ENCODE peak calls at places on chromosomes 12 and 14, in seven cellular contexts. S, C, V, I, M, A and D are unnamed samples.

GRCh38 chr12:119372540-119372939 is 38.0 kb downstream of the CCDC60 start:
- DNase-seq in S (no peak), C (no peak), V (no peak), I (no peak), M (no peak), A (no peak), D (no peak)

GRCh38 chr12:3199551-3200031 is 122.4 kb downstream of the TSPAN9 start:
- DNase-seq in S (no peak), C (no peak), V (no peak), I (peak; percentile 47), M (no peak), A (no peak), D (no peak)

GRCh38 chr12:63319386-63319785 is 168.4 kb upstream of the AVPR1A start:
- DNase-seq in S (no peak), C (no peak), V (no peak), I (peak; percentile 18), M (no peak), A (no peak), D (no peak)

GRCh38 chr12:5407457-5407856 is 24.5 kb upstream of the NTF3 start:
- DNase-seq in S (no peak), C (no peak), V (no peak), I (no peak), M (no peak), A (no peak), D (no peak)

GRCh38 chr12:116200812-116201211 is 76.7 kb downstream of the MED13L start:
- DNase-seq in S (no peak), C (peak; percentile 20), V (no peak), I (peak; percentile 47), M (no peak), A (no peak), D (peak; percentile 18)

GRCh38 chr12:116539361-116539771 is 19.8 kb upstream of the MAP1LC3B2 start:
- DNase-seq in S (no peak), C (no peak), V (no peak), I (peak; percentile 14), M (no peak), A (no peak), D (no peak)

GRCh38 chr14:77023001-77023996 is 5.2 kb downstream of the IRF2BPL start:
- DNase-seq in S (peak; percentile 76), C (no peak), V (no peak), I (peak; percentile 16), M (peak; percentile 58), A (no peak), D (no peak)

GRCh38 chr12:24880732-24881131 is 68.2 kb downstream of the BCAT1 start:
- DNase-seq in S (no peak), C (no peak), V (no peak), I (no peak), M (no peak), A (no peak), D (no peak)

GRCh38 chr12:15404485-15404884 is 82.2 kb downstream of the PTPRO start:
- DNase-seq in S (no peak), C (no peak), V (no peak), I (peak; percentile 87), M (no peak), A (no peak), D (no peak)

GRCh38 chr14:68544150-68544892 is 248.5 kb downstream of the ZFP36L1 start:
- DNase-seq in S (peak; percentile 97), C (peak; percentile 99), V (no peak), I (peak; percentile 99), M (no peak), A (no peak), D (peak; percentile 97)

GRCh38 chr12:48017496-48017895 is 13.2 kb upstream of the COL2A1 start:
- DNase-seq in S (no peak), C (no peak), V (no peak), I (no peak), M (peak; percentile 70), A (no peak), D (no peak)

GRCh38 chr14:105855893-105856675 is 329.7 kb downstream of the TMEM121 start:
- DNase-seq in S (peak; percentile 47), C (no peak), V (peak; percentile 61), I (no peak), M (no peak), A (no peak), D (no peak)

GRCh38 chr12:75489613-75490210 is 9.2 kb downstream of the GLIPR1 start:
- DNase-seq in S (no peak), C (no peak), V (no peak), I (peak; percentile 73), M (no peak), A (no peak), D (no peak)

GRCh38 chr14:23033801-23034497 is 751 bp downstream of the PSMB5 start:
- DNase-seq in S (no peak), C (no peak), V (no peak), I (no peak), M (no peak), A (no peak), D (no peak)

GRCh38 chr14:104993306-104993705 is 7.7 kb downstream of the CLBA1 start:
- DNase-seq in S (no peak), C (no peak), V (peak; percentile 57), I (no peak), M (no peak), A (no peak), D (no peak)

GRCh38 chr12:2797721-2798418 is 3.1 kb downstream of the FKBP4 start:
- DNase-seq in S (no peak), C (no peak), V (no peak), I (peak; percentile 19), M (no peak), A (no peak), D (no peak)

GRCh38 chr14:69288001-69288771 is 28.2 kb downstream of the GALNT16 start:
- DNase-seq in S (peak; percentile 89), C (peak; percentile 53), V (peak; percentile 19), I (peak; percentile 41), M (peak; percentile 11), A (no peak), D (peak; percentile 75)

GRCh38 chr12:45502481-45502880 is 227.0 kb upstream of the ARID2 start:
- DNase-seq in S (no peak), C (no peak), V (no peak), I (no peak), M (no peak), A (no peak), D (no peak)